ENCODE peak calls at places on chromosomes 5 and 9, in five cellular contexts. B, M, S, O and P are unnamed samples.

GRCh38 chr5:14732991-14733390 is 68.5 kb downstream of the OTULIN start:
- DNase-seq in B (no peak), M (no peak), S (no peak), O (no peak), P (no peak)

GRCh38 chr5:1247811-1248210 is 22.6 kb downstream of the SLC6A18 start:
- DNase-seq in B (no peak), M (no peak), S (no peak), O (no peak), P (no peak)

GRCh38 chr5:157548513-157549282 is 26.9 kb downstream of the ADAM19 start:
- DNase-seq in B (no peak), M (peak; percentile 90), S (no peak), O (no peak), P (no peak)

GRCh38 chr5:139462582-139463276 is at the start of gene ECSCR:
- DNase-seq in B (no peak), M (no peak), S (no peak), O (no peak), P (no peak)

GRCh38 chr5:139417214-139417613 is 13.3 kb upstream of the SPATA24 start:
- DNase-seq in B (no peak), M (peak; percentile 76), S (no peak), O (no peak), P (no peak)

GRCh38 chr5:3325811-3326568 is 269.6 kb upstream of the IRX1 start:
- DNase-seq in B (no peak), M (no peak), S (no peak), O (no peak), P (no peak)

GRCh38 chr9:84238652-84239051 is 101.9 kb downstream of the SLC28A3 start:
- DNase-seq in B (no peak), M (no peak), S (peak; percentile 12), O (no peak), P (peak; percentile 71)

GRCh38 chr9:135520916-135521607 is at the start of gene LCN1:
- DNase-seq in B (no peak), M (no peak), S (no peak), O (no peak), P (no peak)

GRCh38 chr5:130126748-130127147 is 222.5 kb downstream of the CHSY3 start:
- DNase-seq in B (no peak), M (no peak), S (no peak), O (no peak), P (peak; percentile 38)

GRCh38 chr5:43631182-43631910 is 28.4 kb downstream of the NNT start:
- DNase-seq in B (peak; percentile 65), M (peak; percentile 87), S (peak; percentile 75), O (peak; percentile 93), P (peak; percentile 92)

GRCh38 chr9:120475341-120475740 is 104.6 kb downstream of the CDK5RAP2 start:
- DNase-seq in B (no peak), M (peak; percentile 52), S (no peak), O (no peak), P (no peak)

GRCh38 chr9:97059661-97060060 is 20.7 kb upstream of the CTSV start:
- DNase-seq in B (no peak), M (no peak), S (no peak), O (no peak), P (no peak)

GRCh38 chr5:149887622-149888183 is 56.9 kb downstream of the PDE6A start:
- DNase-seq in B (no peak), M (peak; percentile 70), S (no peak), O (no peak), P (no peak)

GRCh38 chr5:6220346-6221088 is 157.8 kb downstream of the MED10 start:
- DNase-seq in B (no peak), M (no peak), S (no peak), O (peak; percentile 26), P (no peak)

GRCh38 chr9:127970401-127971313 is 10.1 kb downstream of the EEIG1 start:
- DNase-seq in B (no peak), M (no peak), S (no peak), O (peak; percentile 46), P (peak; percentile 69)

GRCh38 chr9:26870292-26870691 is 22.3 kb downstream of the CAAP1 start:
- DNase-seq in B (no peak), M (peak; percentile 62), S (no peak), O (no peak), P (no peak)

GRCh38 chr5:3325206-3325605 is 270.4 kb upstream of the IRX1 start:
- DNase-seq in B (no peak), M (no peak), S (no peak), O (peak; percentile 11), P (no peak)

DNA sequence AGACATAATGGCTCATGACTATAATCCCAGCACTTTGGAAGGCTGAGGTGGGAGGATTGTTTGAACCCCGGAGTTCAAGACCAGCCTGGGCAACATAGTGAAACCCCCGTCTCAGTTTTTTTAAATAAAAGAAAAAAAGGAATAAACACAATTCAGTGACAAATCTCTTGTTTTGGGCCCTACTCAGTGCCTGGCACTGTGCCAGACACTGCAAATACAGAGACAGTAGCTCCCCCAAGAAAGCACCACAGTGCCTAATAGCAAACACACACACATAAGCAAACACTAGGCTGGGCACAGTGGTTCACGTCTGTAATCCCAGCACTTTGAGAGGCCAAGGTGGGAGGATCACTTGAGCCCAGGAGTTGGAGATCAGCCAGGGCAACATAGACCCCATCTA is 49.7 kb upstream of the GRHPR start:
- DNase-seq in B (no peak), M (no peak), S (no peak), O (no peak), P (peak; percentile 66)
- H3K9ac ChIP-seq in B (no peak overlapping the region), M (no peak overlapping the region), S (no peak overlapping the region), O (no peak overlapping the region), P (peak overlapping the region; percentile 85)

GRCh38 chr5:91401175-91401574 is 18.1 kb upstream of the ARRDC3 start:
- DNase-seq in B (no peak), M (peak; percentile 35), S (no peak), O (no peak), P (no peak)
- H3K4me3 ChIP-seq in B (no peak overlapping the region), M (no peak overlapping the region), S (no peak overlapping the region), O (no peak overlapping the region), P (no peak overlapping the region)

GRCh38 chr9:131545003-131545785 is at the start of gene PRRT1B:
- DNase-seq in B (no peak), M (no peak), S (no peak), O (no peak), P (no peak)
- H3K9ac ChIP-seq in B (no peak within 1 kb of the TSS), M (no peak within 1 kb of the TSS), S (no peak within 1 kb of the TSS), O (no peak within 1 kb of the TSS), P (no peak within 1 kb of the TSS)

DNA sequence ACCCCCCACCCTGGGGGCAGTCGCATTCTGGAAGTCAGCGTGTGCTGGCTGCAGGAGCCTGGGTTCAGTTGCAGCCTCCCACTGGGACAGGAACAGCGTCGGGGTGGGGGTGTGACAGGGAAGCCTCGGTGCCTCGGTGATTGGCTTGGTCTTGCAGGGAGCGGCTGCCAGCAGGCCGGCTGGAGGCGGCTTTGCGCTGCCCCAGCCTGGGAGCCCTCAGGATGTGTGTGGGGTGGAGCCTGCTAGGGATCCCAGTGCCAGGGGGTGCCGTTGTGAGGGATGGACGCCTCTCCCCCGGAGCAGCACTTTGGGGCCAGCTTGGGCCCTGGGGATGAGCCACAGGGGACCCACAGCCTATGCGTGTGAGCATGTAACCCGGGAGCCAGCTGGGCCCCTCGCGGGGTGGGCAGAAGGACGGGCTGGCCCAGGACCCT is 101.3 kb downstream of the RGS3 start:
- DNase-seq in B (no peak), M (peak; percentile 61), S (peak; percentile 26), O (peak; percentile 73), P (no peak)
- H3K4me3 ChIP-seq in B (peak overlapping the region; percentile 32), M (peak overlapping the region; percentile 70), S (peak overlapping the region; percentile 37), O (peak overlapping the region; percentile 43), P (no peak overlapping the region)